ENCODE peak calls at places on chromosomes 11 and 22, in ten cellular contexts. N is activated T-cell treated with anti-CD3 and anti-CD28 coated beads for 1 hour; R is stimulated activated CD4-positive, alpha-beta T cell treated with anti-CD3 and anti-CD28 coated beads, Interleukin-2, amount 100 ng/mL, for 48 hours; A is dermis microvascular lymphatic vessel endothelial cell; J is RWPE1; H is neural crest cell; Y is endothelial cell; X is activated gamma-delta T cell; E is non-pigmented ciliary epithelial cell; I is stimulated activated CD8-positive, alpha-beta memory T cell treated with anti-CD3 and anti-CD28 coated beads, Interleukin-15, amount 100 ng/mL, for 1 hour. C is an unnamed sample.
A peak's percentile ranks its signal among the peaks of the same experiment; 100 is the strongest.

GRCh38 chr22:24106385-24107381 is 74.6 kb upstream of the SUSD2 start:
- DNase-seq in H (no peak), N (peak; percentile 36), J (no peak), X (no peak), A (no peak), E (no peak), Y (no peak), I (peak; percentile 11), R (no peak), C (no peak)

GRCh38 chr11:30128269-30128932 is 102.4 kb upstream of the FSHB start:
- DNase-seq in N (no peak), J (peak; percentile 53), E (no peak), X (no peak), Y (no peak), H (no peak), A (no peak), I (no peak), R (no peak), C (peak; percentile 10)

GRCh38 chr22:36366291-36366708 is 21.5 kb downstream of the MYH9 start:
- DNase-seq in Y (no peak), A (no peak), H (no peak), X (no peak), R (no peak), N (no peak), J (no peak), E (no peak), I (no peak), C (no peak)

GRCh38 chr22:33438273-33438672 is 380.1 kb upstream of the SYN3 start:
- DNase-seq in N (no peak), Y (no peak), E (peak; percentile 17), H (no peak), A (no peak), I (no peak), X (no peak), R (no peak), J (peak; percentile 4), C (no peak)

GRCh38 chr22:36419177-36419911 is 31.6 kb upstream of the MYH9 start:
- DNase-seq in I (no peak), H (no peak), R (no peak), J (no peak), X (no peak), N (no peak), Y (no peak), E (no peak), A (no peak), C (peak; percentile 100)

GRCh38 chr22:37279469-37279868 is 2.8 kb upstream of the CYTH4 start:
- DNase-seq in I (no peak), A (no peak), Y (no peak), R (no peak), X (no peak), J (no peak), H (no peak), N (no peak), E (no peak), C (no peak)

GRCh38 chr22:38740754-38741153 is 15.0 kb downstream of the SUN2 start:
- DNase-seq in X (no peak), H (no peak), R (no peak), Y (no peak), E (no peak), A (no peak), J (no peak), I (no peak), N (no peak), C (no peak)

GRCh38 chr22:48501231-48501750 is 1326.4 kb downstream of the BRD1 start:
- DNase-seq in Y (no peak), I (no peak), J (no peak), R (no peak), A (no peak), N (no peak), H (no peak), E (no peak), X (no peak), C (no peak)

GRCh38 chr11:118098996-118099837 is 12.5 kb upstream of the SMIM35 start:
- DNase-seq in N (no peak), Y (no peak), R (no peak), H (no peak), I (no peak), A (no peak), E (no peak), X (no peak), J (no peak), C (no peak)

GRCh38 chr22:36237462-36238347 is 1.6 kb downstream of the APOL2 start:
- DNase-seq in I (no peak), Y (no peak), A (no peak), H (no peak), X (no peak), N (no peak), E (no peak), R (no peak), J (no peak), C (no peak)

GRCh38 chr11:130945945-130946344 is 29.7 kb upstream of the SNX19 start:
- DNase-seq in N (no peak), A (peak; percentile 7), R (no peak), Y (no peak), E (peak; percentile 64), X (no peak), J (peak; percentile 49), I (no peak), H (no peak), C (no peak)

GRCh38 chr11:102832612-102833011 is 10.8 kb downstream of the MMP3 start:
- DNase-seq in J (no peak), N (no peak), R (no peak), E (no peak), A (no peak), I (no peak), H (no peak), X (no peak), Y (no peak), C (no peak)

GRCh38 chr11:76038608-76039007 is 167.7 kb downstream of the WNT11 start:
- DNase-seq in X (no peak), A (no peak), I (no peak), R (no peak), J (no peak), H (no peak), N (no peak), E (no peak), Y (no peak), C (no peak)

GRCh38 chr11:41498726-41499125 is 39.3 kb upstream of the LRRC4C start:
- DNase-seq in Y (no peak), N (no peak), J (no peak), R (no peak), A (no peak), E (no peak), I (no peak), X (no peak), H (no peak), C (no peak)

GRCh38 chr22:48440673-48441552 is 1386.8 kb downstream of the BRD1 start:
- DNase-seq in J (no peak), N (no peak), X (no peak), A (no peak), R (no peak), H (no peak), I (no peak), E (no peak), Y (no peak), C (no peak)

GRCh38 chr11:116109228-116109627 is 605.0 kb upstream of the CADM1 start:
- DNase-seq in A (no peak), E (peak; percentile 26), Y (no peak), X (no peak), J (peak; percentile 68), R (no peak), H (no peak), N (no peak), I (no peak), C (no peak)

GRCh38 chr11:81869337-81870065 is 864.2 kb downstream of the FAM181B start:
- DNase-seq in N (peak; percentile 42), Y (no peak), J (no peak), E (peak; percentile 1), A (no peak), I (peak; percentile 49), H (no peak), R (peak; percentile 69), X (no peak), C (no peak)

GRCh38 chr11:3109921-3110706 is 52.9 kb upstream of the CARS1 start:
- DNase-seq in E (no peak), H (no peak), A (no peak), I (no peak), J (peak; percentile 78), R (peak; percentile 45), Y (peak; percentile 51), N (peak; percentile 12), X (no peak), C (peak; percentile 15)

GRCh38 chr11:35586216-35586615 is 32.0 kb upstream of the FJX1 start:
- DNase-seq in R (no peak), H (no peak), E (no peak), Y (no peak), N (no peak), I (no peak), J (no peak), X (no peak), A (no peak), C (no peak)

GRCh38 chr22:50208939-50209892 is 8.4 kb downstream of the SELENOO start:
- DNase-seq in N (no peak), Y (no peak), J (no peak), R (no peak), X (no peak), A (no peak), E (no peak), H (no peak), I (no peak), C (no peak)

GRCh38 chr11:36356201-36356600 is 60.1 kb downstream of the PRR5L start:
- DNase-seq in R (no peak), N (no peak), Y (no peak), H (no peak), J (no peak), A (no peak), I (no peak), X (no peak), E (no peak), C (no peak)

GRCh38 chr11:74123008-74123448 is 47.8 kb downstream of the C2CD3 start:
- DNase-seq in I (no peak), H (no peak), A (no peak), E (no peak), N (no peak), X (no peak), Y (no peak), J (no peak), R (no peak), C (no peak)

GRCh38 chr11:47688986-47689385 is 26.2 kb downstream of the AGBL2 start:
- DNase-seq in R (no peak), X (no peak), J (no peak), Y (no peak), N (no peak), E (no peak), A (no peak), H (no peak), I (no peak), C (no peak)

GRCh38 chr22:47332246-47332980 is 570.0 kb downstream of the TBC1D22A start:
- DNase-seq in E (no peak), Y (no peak), H (no peak), N (no peak), X (no peak), J (no peak), I (no peak), R (no peak), A (no peak), C (no peak)

GRCh38 chr11:66542362-66542761 is 3.5 kb downstream of the ZDHHC24 start:
- DNase-seq in N (no peak), J (no peak), E (no peak), X (no peak), A (no peak), I (no peak), Y (no peak), R (no peak), H (no peak), C (no peak)

GRCh38 chr11:45211732-45212131 is 65.3 kb downstream of the PRDM11 start:
- DNase-seq in X (no peak), J (no peak), R (no peak), I (no peak), E (no peak), A (no peak), Y (no peak), N (no peak), H (no peak), C (no peak)

GRCh38 chr11:21511835-21512440 is 680.9 kb upstream of the ANO5 start:
- DNase-seq in I (no peak), E (no peak), R (peak; percentile 19), Y (peak; percentile 86), H (peak; percentile 71), X (no peak), J (peak; percentile 36), A (no peak), N (no peak), C (peak; percentile 48)

C was measured in HepG2.